ENCODE peak calls at places on chromosome 12, in six cellular contexts. T is stimulated activated CD8-positive, alpha-beta memory T cell treated with anti-CD3 and anti-CD28 coated beads, Interleukin-7, amount 100 ng/mL, for 1 hour; V is A172; N is neuronal stem cell; U is RPMI7951; A is cardiac muscle cell. R is an unnamed sample.
A peak's percentile ranks its signal among the peaks of the same experiment; 100 is the strongest.

GRCh38 chr12:130552483-130552996 is 163.6 kb downstream of the RIMBP2 start:
- DNase-seq in T (no peak), V (no peak), N (peak; percentile 32), U (no peak), A (no peak), R (no peak)

GRCh38 chr12:68454855-68455254 is 122.7 kb upstream of the MDM1 start:
- DNase-seq in T (no peak), V (no peak), N (no peak), U (no peak), A (no peak), R (no peak)

GRCh38 chr12:64968989-64969819 is 144.8 kb downstream of the TBC1D30 start:
- DNase-seq in T (no peak), V (peak; percentile 56), N (no peak), U (peak; percentile 16), A (peak; percentile 60), R (no peak)

GRCh38 chr12:67442347-67442841 is 173.2 kb downstream of the CAND1 start:
- DNase-seq in T (no peak), V (no peak), N (no peak), U (peak; percentile 69), A (no peak), R (no peak)

GRCh38 chr12:78390920-78391319 is 473.7 kb upstream of the SYT1 start:
- DNase-seq in T (no peak), V (no peak), N (no peak), U (no peak), A (no peak), R (no peak)

GRCh38 chr12:88553941-88554658 is 26.2 kb downstream of the KITLG start:
- DNase-seq in T (no peak), V (peak; percentile 38), N (no peak), U (peak; percentile 50), A (peak; percentile 94), R (no peak)

GRCh38 chr12:92300781-92301180 is 155.1 kb upstream of the BTG1 start:
- DNase-seq in T (no peak), V (no peak), N (no peak), U (no peak), A (no peak), R (no peak)

GRCh38 chr12:57583008-57583831 is 7.8 kb upstream of the PIP4K2C start:
- DNase-seq in T (peak; percentile 36), V (peak; percentile 66), N (peak; percentile 74), U (peak; percentile 70), A (peak; percentile 86), R (peak; percentile 82)

GRCh38 chr12:106885026-106885425 is 70.7 kb upstream of the TMEM263 start:
- DNase-seq in T (no peak), V (no peak), N (no peak), U (no peak), A (no peak), R (no peak)

GRCh38 chr12:89704457-89704856 is 4.2 kb downstream of the ATP2B1 start:
- DNase-seq in T (no peak), V (no peak), N (no peak), U (no peak), A (no peak), R (no peak)

GRCh38 chr12:13181375-13182070 is 15.0 kb upstream of the EMP1 start:
- DNase-seq in T (no peak), V (no peak), N (no peak), U (no peak), A (no peak), R (no peak)

GRCh38 chr12:10235761-10236631 is 23.3 kb downstream of the GABARAPL1 start:
- DNase-seq in T (peak; percentile 24), V (peak; percentile 32), N (no peak), U (peak; percentile 29), A (peak; percentile 61), R (peak; percentile 43)

GRCh38 chr12:116455540-116456306 is 103.5 kb upstream of the MAP1LC3B2 start:
- DNase-seq in T (no peak), V (peak; percentile 87), N (peak; percentile 58), U (peak; percentile 83), A (peak; percentile 98), R (no peak)

GRCh38 chr12:71441836-71442566 is 2.4 kb downstream of the LGR5 start:
- DNase-seq in T (no peak), V (no peak), N (no peak), U (no peak), A (no peak), R (no peak)

GRCh38 chr12:9864913-9865675 is 4.1 kb downstream of the CLEC2B start:
- DNase-seq in T (no peak), V (peak; percentile 9), N (no peak), U (no peak), A (no peak), R (no peak)

GRCh38 chr12:65761301-65761700 is 63.0 kb upstream of the HMGA2 start:
- DNase-seq in T (no peak), V (no peak), N (no peak), U (no peak), A (no peak), R (no peak)